ENCODE peak calls at places on chromosomes 3 and 15, in six cellular contexts. P is K562, K is HepG2, R is H1, L is SK-N-SH, J is GM12878. C is an unnamed sample.

GRCh38 chr15:95025924-95026728 is 794.8 kb downstream of the MCTP2 start:
- DNase-seq in P (peak), K (no peak), R (peak), L (peak), J (no peak), C (peak)

GRCh38 chr15:29765898-29766537 is 56.2 kb downstream of the TJP1 start:
- DNase-seq in P (no peak), K (no peak), R (no peak), L (no peak), J (no peak), C (no peak)

GRCh38 chr3:113552851-113553250 is 20.5 kb downstream of the SIDT1 start:
- DNase-seq in P (no peak), K (no peak), R (no peak), L (no peak), J (no peak), C (no peak)

GRCh38 chr3:141444586-141445285 is 42.1 kb upstream of the RASA2 start:
- DNase-seq in P (no peak), K (no peak), R (no peak), L (no peak), J (no peak), C (no peak)

GRCh38 chr3:172106037-172106559 is 66.7 kb downstream of the FNDC3B start:
- DNase-seq in P (no peak), K (no peak), R (no peak), L (no peak), J (no peak), C (no peak)

GRCh38 chr3:71183544-71183943 is 400.0 kb downstream of the FOXP1 start:
- DNase-seq in P (no peak), K (no peak), R (no peak), L (no peak), J (no peak), C (no peak)

GRCh38 chr3:48830660-48831190 is 16.9 kb downstream of the PRKAR2A start:
- DNase-seq in P (no peak), K (no peak), R (no peak), L (no peak), J (no peak), C (no peak)

GRCh38 chr3:158127250-158128219 is 17.6 kb downstream of the RSRC1 start:
- DNase-seq in P (no peak), K (no peak), R (no peak), L (no peak), J (no peak), C (no peak)

GRCh38 chr15:100383302-100384107 is 41.7 kb upstream of the ADAMTS17 start:
- DNase-seq in P (no peak), K (peak), R (peak), L (peak), J (no peak), C (peak)

GRCh38 chr3:44223274-44223673 is 18.4 kb upstream of the TOPAZ1 start:
- DNase-seq in P (no peak), K (no peak), R (no peak), L (no peak), J (no peak), C (no peak)

DNA sequence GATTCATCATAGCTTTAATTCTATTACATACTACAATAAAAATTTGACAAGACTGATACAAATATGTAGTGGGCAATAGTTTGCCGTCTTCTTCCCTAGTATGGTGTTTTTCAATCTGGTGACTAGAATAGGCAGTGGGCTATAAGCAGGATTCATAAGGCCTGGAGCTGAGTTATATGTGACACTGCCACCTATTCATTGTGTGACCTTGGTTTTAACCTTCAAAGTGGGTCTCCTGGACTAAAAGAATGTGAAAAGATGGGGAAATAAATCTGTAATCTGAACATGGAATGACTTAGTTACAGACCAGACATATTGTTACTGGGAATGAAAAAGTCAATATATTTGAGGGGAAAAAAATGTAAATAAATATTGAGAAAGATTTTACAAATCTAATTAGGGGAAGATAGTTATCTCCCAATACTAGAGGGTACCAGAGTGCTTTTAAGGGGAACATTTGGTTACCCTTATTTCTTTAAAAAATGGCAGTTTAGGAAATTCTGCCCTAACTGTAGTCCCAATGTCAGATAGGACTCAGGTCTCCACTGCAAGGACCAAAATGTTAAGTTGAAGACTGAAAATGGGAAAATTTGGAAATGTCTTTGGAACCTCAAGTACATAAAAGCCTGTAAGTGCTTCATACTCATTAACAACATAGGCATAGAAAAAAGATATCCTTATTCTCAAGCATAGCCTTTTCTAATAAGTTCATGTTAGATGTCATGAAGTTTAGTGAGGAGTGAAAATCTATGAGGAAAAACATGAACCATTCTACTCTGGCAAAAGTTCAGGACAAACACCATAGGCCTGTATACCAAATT is 10.7 kb upstream of the SETD5 start:
- DNase-seq in P (no peak), K (peak), R (no peak), L (no peak), J (no peak), C (no peak)
- H3K27ac ChIP-seq in P (peak), K (peak), R (no peak), L (peak), J (no peak), C (peak)

GRCh38 chr15:33043636-33044035 is 150.9 kb downstream of the FMN1 start:
- DNase-seq in P (no peak), K (no peak), R (no peak), L (no peak), J (no peak), C (no peak)

GRCh38 chr15:33044598-33044997 is 149.9 kb downstream of the FMN1 start:
- DNase-seq in P (no peak), K (no peak), R (no peak), L (no peak), J (no peak), C (no peak)

GRCh38 chr15:33048255-33048654 is 146.3 kb downstream of the FMN1 start:
- DNase-seq in P (no peak), K (no peak), R (no peak), L (no peak), J (no peak), C (no peak)

GRCh38 chr15:33047077-33047476 is 147.4 kb downstream of the FMN1 start:
- DNase-seq in P (no peak), K (no peak), R (no peak), L (no peak), J (no peak), C (no peak)

GRCh38 chr15:33045066-33045810 is 149.3 kb downstream of the FMN1 start:
- DNase-seq in P (no peak), K (no peak), R (no peak), L (no peak), J (no peak), C (no peak)
- TF ChIP-seq GABPA in P (no peak), K (no peak), R (no peak), L (no peak), J (no peak), C (no peak)

DNA sequence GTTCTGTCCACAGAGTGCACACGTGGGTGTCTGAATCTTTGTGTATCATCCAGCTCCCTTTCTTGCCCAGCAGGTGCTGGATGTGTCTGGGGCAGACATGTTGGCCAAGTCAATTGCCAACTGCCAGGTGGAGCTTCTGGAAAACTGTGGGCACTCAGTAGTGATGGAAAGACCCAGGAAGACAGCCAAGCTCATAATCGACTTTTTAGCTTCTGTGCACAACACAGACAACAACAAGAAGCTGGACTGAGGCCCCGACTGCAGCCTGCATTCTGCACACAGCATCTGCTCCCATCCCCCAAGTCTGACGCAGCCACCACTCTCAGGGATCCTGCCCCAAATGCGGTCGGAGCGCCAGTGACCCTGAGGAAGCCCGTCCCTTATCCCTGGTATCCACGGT is 12.5 kb upstream of the RPP14 start:
- DNase-seq in P (no peak), K (no peak), R (no peak), L (no peak), J (no peak), C (no peak)
- H3K27ac ChIP-seq in P (no peak), K (no peak), R (no peak), L (no peak), J (no peak), C (no peak)

GRCh38 chr3:29514170-29514569 is 233.3 kb downstream of the RBMS3 start:
- DNase-seq in P (no peak), K (no peak), R (no peak), L (no peak), J (no peak), C (no peak)
- TF ChIP-seq GABPA in P (no peak), K (no peak), R (no peak), L (no peak), J (no peak), C (no peak)